ENCODE peak calls at places on chromosomes 16 and 17, in four cellular contexts. O is coronary artery, N is fibroblast of lung, Z is ovary. X is an unnamed sample.

GRCh38 chr17:76176701-76177574 is 35.9 kb upstream of the FOXJ1 start:
- DNase-seq in O (no peak), N (no peak), Z (no peak), X (no peak)

GRCh38 chr17:39082482-39082881 is 69.0 kb downstream of the PLXDC1 start:
- DNase-seq in O (no peak), N (peak), Z (no peak), X (no peak)

GRCh38 chr17:28598389-28598788 is 436 bp downstream of the SPAG5 start:
- DNase-seq in O (peak), N (no peak), Z (no peak), X (no peak)

GRCh38 chr17:45430738-45431530 is 1.7 kb downstream of the ARHGAP27 start:
- DNase-seq in O (no peak), N (no peak), Z (no peak), X (no peak)

GRCh38 chr17:57739402-57740224 is 5.5 kb downstream of the CCDC182 start:
- DNase-seq in O (no peak), N (no peak), Z (no peak), X (peak)

GRCh38 chr17:34024303-34025178 is 230.5 kb upstream of the CCL2 start:
- DNase-seq in O (no peak), N (no peak), Z (no peak), X (no peak)

GRCh38 chr16:50252874-50253510 is 13.4 kb upstream of the ADCY7 start:
- DNase-seq in O (no peak), N (no peak), Z (no peak), X (no peak)

GRCh38 chr16:88804552-88805339 is 1.2 kb downstream of the CDT1 start:
- DNase-seq in O (no peak), N (no peak), Z (peak), X (no peak)

GRCh38 chr16:85724126-85724879 is 26.6 kb downstream of the C16orf74 start:
- DNase-seq in O (no peak), N (no peak), Z (no peak), X (no peak)

GRCh38 chr16:53991181-53992056 is 287.5 kb downstream of the FTO start:
- DNase-seq in O (no peak), N (peak), Z (no peak), X (peak)

GRCh38 chr16:87490091-87490798 is 2.6 kb downstream of the ZCCHC14 start:
- DNase-seq in O (no peak), N (no peak), Z (no peak), X (no peak)

GRCh38 chr16:86755571-86756006 is 177.2 kb downstream of the FOXL1 start:
- DNase-seq in O (no peak), N (no peak), Z (no peak), X (no peak)

GRCh38 chr17:32503251-32504165 is 16.7 kb downstream of the CDK5R1 start:
- DNase-seq in O (no peak), N (peak), Z (no peak), X (no peak)

GRCh38 chr16:51615141-51615540 is 464.1 kb upstream of the SALL1 start:
- DNase-seq in O (no peak), N (no peak), Z (no peak), X (no peak)

GRCh38 chr17:49708515-49709161 is 874 bp upstream of the SLC35B1 start:
- DNase-seq in O (no peak), N (peak), Z (no peak), X (no peak)

GRCh38 chr16:8963010-8963824 is 489 bp downstream of the USP7 start:
- DNase-seq in O (no peak), N (peak), Z (no peak), X (no peak)

GRCh38 chr16:60241671-60242070 is 1507.6 kb upstream of the GOT2 start:
- DNase-seq in O (no peak), N (no peak), Z (no peak), X (no peak)

GRCh38 chr16:1817276-1817589 is 9.4 kb downstream of the HAGH start:
- DNase-seq in O (no peak), N (no peak), Z (no peak), X (no peak)

GRCh38 chr17:5585814-5586558 is 1.7 kb upstream of the NLRP1 start:
- DNase-seq in O (no peak), N (peak), Z (no peak), X (peak)

GRCh38 chr16:68382296-68382718 is 66.0 kb downstream of the SMPD3 start:
- DNase-seq in O (no peak), N (no peak), Z (no peak), X (no peak)

GRCh38 chr17:38598536-38598935 is 7.2 kb downstream of the SRCIN1 start:
- DNase-seq in O (no peak), N (peak), Z (no peak), X (peak)

GRCh38 chr16:80318107-80318506 is 222.7 kb upstream of the DYNLRB2 start:
- DNase-seq in O (no peak), N (no peak), Z (no peak), X (no peak)

GRCh38 chr17:54901230-54901847 is 687 bp downstream of the TOM1L1 start:
- DNase-seq in O (no peak), N (peak), Z (no peak), X (no peak)

GRCh38 chr16:50685456-50686058 is 4.4 kb upstream of the SNX20 start:
- DNase-seq in O (no peak), N (no peak), Z (no peak), X (no peak)

GRCh38 chr16:2535644-2536021 is 2.2 kb upstream of the PDPK1 start:
- DNase-seq in O (peak), N (peak), Z (peak), X (no peak)

GRCh38 chr16:84803146-84803545 is 16.6 kb upstream of the CRISPLD2 start:
- DNase-seq in O (no peak), N (no peak), Z (no peak), X (no peak)

GRCh38 chr16:78684655-78685400 is 585.4 kb downstream of the WWOX start:
- DNase-seq in O (peak), N (peak), Z (no peak), X (no peak)

GRCh38 chr16:88773812-88774291 is 11.2 kb downstream of the PIEZO1 start:
- DNase-seq in O (no peak), N (peak), Z (peak), X (peak)

GRCh38 chr17:81330884-81331245 is 35.8 kb upstream of the SLC38A10 start:
- DNase-seq in O (no peak), N (no peak), Z (no peak), X (no peak)

GRCh38 chr17:10471853-10472252 is 2.5 kb upstream of the MYH4 start:
- DNase-seq in O (no peak), N (no peak), Z (no peak), X (no peak)

GRCh38 chr16:15427648-15428239 is 6.6 kb upstream of the BMERB1 start:
- DNase-seq in O (peak), N (peak), Z (peak), X (peak)

GRCh38 chr16:88355389-88356123 is 27.2 kb upstream of the ZNF469 start:
- DNase-seq in O (no peak), N (no peak), Z (no peak), X (no peak)

GRCh38 chr16:87123356-87124001 is 193.7 kb downstream of the C16orf95 start:
- DNase-seq in O (no peak), N (peak), Z (no peak), X (no peak)

GRCh38 chr16:4534151-4534790 is 4.3 kb downstream of the CDIP1 start:
- DNase-seq in O (no peak), N (no peak), Z (no peak), X (no peak)

GRCh38 chr16:57624806-57625500 is 3.5 kb upstream of the ADGRG1 start:
- DNase-seq in O (no peak), N (peak), Z (no peak), X (no peak)

GRCh38 chr16:11915644-11916523 is at the start of gene GSPT1:
- DNase-seq in O (peak), N (peak), Z (peak), X (peak)
- TF ChIP-seq CTCF in O (no peak), N (no peak), Z (peak), X (no peak)

DNA sequence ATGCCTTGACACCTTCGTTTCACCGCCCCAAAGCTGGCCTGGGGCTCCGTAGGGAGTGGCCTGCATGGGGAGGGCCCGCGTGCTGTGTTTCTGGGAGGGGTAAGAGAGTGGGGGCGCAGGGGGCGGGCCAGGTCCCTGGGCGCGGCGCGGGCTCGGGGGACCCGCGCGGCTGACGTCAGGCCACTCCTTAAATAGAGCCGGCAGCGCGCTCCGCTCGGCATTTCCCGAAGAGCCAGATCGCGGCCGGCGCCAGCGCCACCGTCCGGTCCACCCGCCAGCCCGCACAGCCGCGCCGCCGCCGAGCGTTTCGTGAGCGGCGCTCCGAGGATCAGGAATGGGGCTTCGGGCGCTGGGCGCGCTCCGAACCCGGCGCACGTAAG is at the start of gene HS3ST2:
- DNase-seq in O (no peak), N (peak), Z (peak), X (no peak)
- H3K4me3 ChIP-seq in O (peak), N (no peak), Z (peak), X (peak)

DNA sequence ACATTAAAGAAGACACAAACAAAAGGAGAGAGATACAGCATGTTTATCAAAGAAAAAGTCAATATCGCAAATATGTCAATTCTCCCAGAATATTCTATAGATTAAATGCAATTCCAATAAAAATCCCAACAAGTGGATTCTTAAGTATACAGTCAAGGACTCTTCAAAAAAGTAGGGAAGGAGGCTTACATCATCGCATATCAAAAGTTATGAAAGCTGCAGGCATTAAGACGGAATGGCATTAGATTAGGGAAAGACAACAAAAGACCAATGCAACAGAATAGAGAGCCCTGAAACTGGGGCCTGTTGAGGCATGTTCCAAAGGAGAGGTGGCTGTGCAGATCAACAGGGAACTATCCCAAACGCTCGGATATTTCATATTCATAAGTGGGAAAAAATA is 76.0 kb downstream of the MARCHF10 start:
- DNase-seq in O (no peak), N (no peak), Z (no peak), X (no peak)
- TF ChIP-seq CTCF in O (no peak), N (no peak), Z (no peak), X (no peak)

DNA sequence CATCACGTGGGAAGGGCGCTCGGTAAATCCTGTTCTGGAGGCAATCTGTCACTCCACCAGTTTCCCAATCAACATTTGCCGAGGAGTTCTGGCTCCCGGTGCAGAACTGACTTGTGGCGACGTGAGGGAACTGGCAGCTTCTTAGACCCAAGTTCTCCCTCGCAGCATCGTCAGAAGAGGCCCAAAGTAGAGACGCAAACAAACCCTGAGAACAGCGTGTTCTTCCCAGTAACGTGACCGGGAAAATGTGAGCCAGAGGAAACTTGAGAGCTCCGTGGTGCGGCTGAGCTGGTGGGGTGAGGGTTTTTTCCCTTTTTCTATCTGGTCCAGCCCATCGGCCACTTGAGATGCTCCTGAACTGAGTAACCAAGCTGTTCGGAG is 158.9 kb upstream of the CACNG5 start:
- DNase-seq in O (no peak), N (peak), Z (no peak), X (no peak)
- H3K4me3 ChIP-seq in O (no peak), N (no peak), Z (no peak), X (no peak)